ENCODE peak calls at places on chromosomes 7 and 10, in eight cellular contexts. N is fibroblast of lung, Q is stomach, L is ovary, S is breast epithelium, H is endodermal cell, M is lung, C is Peyer's patch. X is an unnamed sample.

GRCh38 chr10:60733189-60733815 is 45.0 kb upstream of the CDK1 start:
- DNase-seq in N (peak; percentile 6), Q (peak; percentile 78), L (peak; percentile 65), S (peak; percentile 44), H (peak; percentile 90), M (peak; percentile 61), C (peak; percentile 56), X (no peak)

GRCh38 chr7:4702961-4703512 is 20.9 kb downstream of the FOXK1 start:
- DNase-seq in N (no peak), Q (no peak), L (no peak), S (no peak), H (peak; percentile 81), M (no peak), C (no peak), X (no peak)

GRCh38 chr7:98322331-98323260 is 41.1 kb downstream of the BRI3 start:
- DNase-seq in N (peak; percentile 13), Q (no peak), L (no peak), S (no peak), H (peak; percentile 64), M (no peak), C (no peak), X (no peak)

GRCh38 chr7:143295870-143296269 is 7.7 kb downstream of the CASP2 start:
- DNase-seq in N (peak; percentile 58), Q (no peak), L (no peak), S (no peak), H (no peak), M (no peak), C (no peak), X (no peak)

GRCh38 chr10:688287-688620 is 1.2 kb downstream of the DIP2C start:
- DNase-seq in N (no peak), Q (no peak), L (no peak), S (no peak), H (no peak), M (no peak), C (no peak), X (no peak)

GRCh38 chr7:17434841-17435692 is 136.6 kb downstream of the AHR start:
- DNase-seq in N (no peak), Q (no peak), L (no peak), S (no peak), H (no peak), M (no peak), C (no peak), X (no peak)

GRCh38 chr10:89262331-89263020 is 10.9 kb upstream of the LIPA start:
- DNase-seq in N (no peak), Q (no peak), L (no peak), S (no peak), H (no peak), M (no peak), C (no peak), X (no peak)

GRCh38 chr7:43325595-43325994 is 213.1 kb downstream of the HECW1 start:
- DNase-seq in N (no peak), Q (no peak), L (no peak), S (no peak), H (no peak), M (no peak), C (no peak), X (no peak)

GRCh38 chr7:96266580-96266979 is 55.3 kb downstream of the SLC25A13 start:
- DNase-seq in N (no peak), Q (no peak), L (no peak), S (no peak), H (no peak), M (no peak), C (no peak), X (no peak)

GRCh38 chr10:87578160-87578559 is 73.5 kb downstream of the MINPP1 start:
- DNase-seq in N (no peak), Q (no peak), L (no peak), S (no peak), H (no peak), M (no peak), C (no peak), X (no peak)

GRCh38 chr7:36970551-36971514 is 246.5 kb upstream of the AOAH start:
- DNase-seq in N (no peak), Q (no peak), L (no peak), S (no peak), H (no peak), M (no peak), C (no peak), X (no peak)

GRCh38 chr10:110860576-110861241 is 11.0 kb upstream of the PDCD4 start:
- DNase-seq in N (no peak), Q (no peak), L (no peak), S (no peak), H (peak; percentile 40), M (no peak), C (peak; percentile 57), X (no peak)

GRCh38 chr10:71276873-71277272 is 42.2 kb upstream of the SLC29A3 start:
- DNase-seq in N (no peak), Q (no peak), L (no peak), S (no peak), H (no peak), M (no peak), C (no peak), X (no peak)

GRCh38 chr7:130062246-130062645 is 8.1 kb upstream of the KLHDC10 start:
- DNase-seq in N (no peak), Q (no peak), L (no peak), S (no peak), H (no peak), M (no peak), C (no peak), X (no peak)

GRCh38 chr7:55504093-55504859 is 68.0 kb downstream of the VOPP1 start:
- DNase-seq in N (no peak), Q (peak; percentile 32), L (no peak), S (no peak), H (no peak), M (no peak), C (no peak), X (no peak)

GRCh38 chr7:17524746-17525145 is 226.3 kb downstream of the AHR start:
- DNase-seq in N (peak; percentile 38), Q (no peak), L (no peak), S (no peak), H (no peak), M (no peak), C (no peak), X (no peak)

GRCh38 chr7:158123753-158124152 is 463.9 kb downstream of the PTPRN2 start:
- DNase-seq in N (no peak), Q (peak; percentile 24), L (no peak), S (no peak), H (no peak), M (no peak), C (no peak), X (no peak)

DNA sequence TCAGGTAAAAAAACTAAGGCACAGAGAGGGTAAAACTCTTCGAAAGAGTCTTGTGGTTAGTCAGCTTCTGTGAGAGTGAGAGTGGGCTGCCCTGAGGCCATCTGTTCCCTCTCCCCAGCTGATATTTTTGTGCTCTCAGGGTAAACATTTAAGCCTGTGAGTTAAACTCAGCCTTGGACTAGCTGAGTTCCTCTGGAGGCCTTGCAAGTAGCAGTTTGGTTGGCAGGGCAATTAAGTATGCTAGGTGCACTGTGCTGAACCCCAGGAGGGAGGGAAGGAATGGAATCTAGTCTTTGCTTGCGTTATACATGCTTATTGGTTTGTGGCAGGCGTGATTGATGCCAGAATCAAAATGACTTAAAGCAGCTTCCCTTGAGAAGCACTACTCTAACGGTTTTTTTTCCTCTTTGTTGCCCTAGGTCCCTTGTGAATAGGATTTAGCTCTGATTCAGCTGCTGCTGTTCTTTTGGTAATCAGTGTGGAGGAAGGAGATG is 140.2 kb downstream of the AUTS2 start:
- DNase-seq in N (peak; percentile 6), Q (no peak), L (no peak), S (no peak), H (no peak), M (no peak), C (no peak), X (peak; percentile 66)
- H3K27ac ChIP-seq in N (no peak overlapping the region), Q (no peak overlapping the region), L (no peak overlapping the region), S (no peak overlapping the region), H (peak overlapping the region; percentile 81), M (no peak overlapping the region), C (no peak overlapping the region), X (peak overlapping the region; percentile 70)

GRCh38 chr7:151223728-151224127 is 3.3 kb downstream of the ABCF2 start:
- DNase-seq in N (no peak), Q (no peak), L (no peak), S (no peak), H (no peak), M (no peak), C (no peak), X (no peak)
- TF ChIP-seq CTCF in N (no peak), Q (no peak), L (no peak), S (no peak), H (peak; percentile 43), M (no peak), C (no peak), X (peak; percentile 7)

DNA sequence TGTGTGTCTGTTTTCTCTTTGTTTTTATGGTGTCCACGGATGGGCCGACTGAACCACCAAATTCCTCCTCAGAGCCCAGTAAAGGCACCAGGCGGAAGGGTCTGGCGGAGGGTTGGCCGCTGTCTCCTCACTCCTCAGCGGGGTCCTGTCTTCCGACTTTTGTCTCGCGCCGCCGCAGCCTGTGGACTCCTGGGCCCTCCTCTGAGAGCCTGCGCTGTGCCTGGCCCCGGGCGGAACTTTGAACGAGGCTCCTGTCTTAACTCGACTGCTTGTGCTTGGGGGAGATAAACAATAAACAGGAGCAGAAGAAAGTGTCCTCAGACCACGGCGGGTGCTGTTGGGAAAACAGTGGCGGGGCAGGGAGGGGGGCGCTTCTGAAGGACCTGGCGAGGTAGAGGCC is 2.2 kb upstream of the FAM20C start:
- DNase-seq in N (no peak), Q (no peak), L (no peak), S (no peak), H (no peak), M (no peak), C (no peak), X (no peak)
- H3K27me3 ChIP-seq in N (no peaks in the 10 kb centered on the region), Q (no peaks in the 10 kb centered on the region), L (no peaks in the 10 kb centered on the region), S (no peaks in the 10 kb centered on the region), H (peaks cover 7% of the 10 kb centered on the region), M (no peaks in the 10 kb centered on the region), C (no peaks in the 10 kb centered on the region), X (peaks cover 4% of the 10 kb centered on the region)

GRCh38 chr7:127755529-127755928 is 103.5 kb downstream of the SND1 start:
- DNase-seq in N (no peak), Q (no peak), L (no peak), S (no peak), H (no peak), M (no peak), C (no peak), X (no peak)
- H3K27ac ChIP-seq in N (no peak overlapping the region), Q (no peak overlapping the region), L (no peak overlapping the region), S (no peak overlapping the region), H (no peak overlapping the region), M (no peak overlapping the region), C (no peak overlapping the region), X (no peak overlapping the region)

GRCh38 chr7:40447345-40447744 is 312.5 kb downstream of the SUGCT start:
- DNase-seq in N (no peak), Q (no peak), L (no peak), S (no peak), H (peak; percentile 63), M (no peak), C (no peak), X (no peak)
- TF ChIP-seq CTCF in N (no peak), Q (no peak), L (no peak), S (no peak), H (peak; percentile 68), M (no peak), C (no peak), X (peak; percentile 11)